ENCODE peak calls at places on chromosomes 3 and 15, in nine cellular contexts. G, K, E, Q, U, P, T, S and I are unnamed samples.

GRCh38 chr3:128480278-128480677 is 12.7 kb downstream of the GATA2 start:
- DNase-seq in G (no peak), K (no peak), E (no peak), Q (no peak), U (no peak), P (peak; percentile 64), T (no peak), S (no peak), I (no peak)

GRCh38 chr3:157920804-157921203 is 185.4 kb downstream of the SHOX2 start:
- DNase-seq in G (peak; percentile 43), K (no peak), E (no peak), Q (no peak), U (no peak), P (no peak), T (no peak), S (no peak), I (peak; percentile 5)

GRCh38 chr15:77002954-77003912 is 8.3 kb downstream of the PSTPIP1 start:
- DNase-seq in G (no peak), K (no peak), E (peak; percentile 69), Q (no peak), U (no peak), P (peak; percentile 45), T (peak; percentile 47), S (no peak), I (no peak)

GRCh38 chr3:124467980-124468902 is 262.0 kb upstream of the UMPS start:
- DNase-seq in G (peak; percentile 65), K (peak; percentile 26), E (no peak), Q (peak; percentile 57), U (peak; percentile 56), P (peak; percentile 27), T (peak; percentile 60), S (peak; percentile 54), I (peak; percentile 69)

GRCh38 chr15:81331600-81331999 is 7.7 kb upstream of the STARD5 start:
- DNase-seq in G (no peak), K (no peak), E (no peak), Q (no peak), U (no peak), P (no peak), T (no peak), S (no peak), I (no peak)

GRCh38 chr3:179463299-179463698 is 12.0 kb upstream of the GNB4 start:
- DNase-seq in G (no peak), K (no peak), E (no peak), Q (no peak), U (no peak), P (no peak), T (no peak), S (no peak), I (no peak)

GRCh38 chr15:100558771-100559254 is 30.1 kb upstream of the CERS3 start:
- DNase-seq in G (no peak), K (no peak), E (no peak), Q (no peak), U (no peak), P (no peak), T (no peak), S (no peak), I (no peak)

GRCh38 chr15:57385923-57386390 is 9.7 kb downstream of the CGNL1 start:
- DNase-seq in G (no peak), K (no peak), E (no peak), Q (no peak), U (no peak), P (no peak), T (no peak), S (no peak), I (no peak)

GRCh38 chr15:31867536-31868442 is 162.5 kb upstream of the CHRNA7 start:
- DNase-seq in G (peak; percentile 63), K (peak; percentile 46), E (peak; percentile 46), Q (peak; percentile 69), U (peak; percentile 13), P (peak; percentile 46), T (peak; percentile 41), S (peak; percentile 72), I (peak; percentile 65)

GRCh38 chr3:136690611-136691010 is 61.6 kb downstream of the STAG1 start:
- DNase-seq in G (no peak), K (no peak), E (no peak), Q (no peak), U (no peak), P (no peak), T (no peak), S (no peak), I (no peak)

GRCh38 chr3:51380601-51381332 is 4.3 kb upstream of the MANF start:
- DNase-seq in G (no peak), K (no peak), E (no peak), Q (no peak), U (no peak), P (no peak), T (no peak), S (no peak), I (no peak)

GRCh38 chr3:177563792-177564191 is 366.5 kb upstream of the TBL1XR1 start:
- DNase-seq in G (no peak), K (no peak), E (no peak), Q (no peak), U (no peak), P (no peak), T (no peak), S (no peak), I (no peak)

GRCh38 chr15:68418611-68419161 is 13.3 kb downstream of the ITGA11 start:
- DNase-seq in G (no peak), K (no peak), E (no peak), Q (no peak), U (peak; percentile 93), P (peak; percentile 59), T (peak; percentile 72), S (no peak), I (no peak)

GRCh38 chr3:150607267-150608065 is 4.3 kb downstream of the SELENOT start:
- DNase-seq in G (peak; percentile 27), K (no peak), E (no peak), Q (peak; percentile 31), U (peak; percentile 26), P (no peak), T (no peak), S (no peak), I (peak; percentile 65)

GRCh38 chr3:39216176-39216790 is 23.9 kb upstream of the XIRP1 start:
- DNase-seq in G (no peak), K (no peak), E (no peak), Q (no peak), U (no peak), P (no peak), T (no peak), S (no peak), I (no peak)

GRCh38 chr3:66394261-66395249 is 106.3 kb downstream of the LRIG1 start:
- DNase-seq in G (no peak), K (no peak), E (no peak), Q (no peak), U (peak; percentile 55), P (no peak), T (no peak), S (no peak), I (no peak)
- H3K27ac ChIP-seq in G (no peak overlapping the region), K (no peak overlapping the region), E (peak overlapping the region; percentile 34), Q (no peak overlapping the region), U (peak overlapping the region; percentile 19), P (no peak overlapping the region), T (no peak overlapping the region), S (peak overlapping the region; percentile 38), I (no peak overlapping the region)

GRCh38 chr3:196440696-196441095 is 8.5 kb upstream of the UBXN7 start:
- DNase-seq in G (no peak), K (no peak), E (no peak), Q (no peak), U (no peak), P (no peak), T (no peak), S (no peak), I (no peak)
- H3K4me1 ChIP-seq in G (no peaks in the 10 kb centered on the region), K (no peaks in the 10 kb centered on the region), E (no peaks in the 10 kb centered on the region), Q (no peaks in the 10 kb centered on the region), U (no peaks in the 10 kb centered on the region), P (no peaks in the 10 kb centered on the region), T (no peaks in the 10 kb centered on the region), S (no peaks in the 10 kb centered on the region), I (peaks cover 8% of the 10 kb centered on the region)

DNA sequence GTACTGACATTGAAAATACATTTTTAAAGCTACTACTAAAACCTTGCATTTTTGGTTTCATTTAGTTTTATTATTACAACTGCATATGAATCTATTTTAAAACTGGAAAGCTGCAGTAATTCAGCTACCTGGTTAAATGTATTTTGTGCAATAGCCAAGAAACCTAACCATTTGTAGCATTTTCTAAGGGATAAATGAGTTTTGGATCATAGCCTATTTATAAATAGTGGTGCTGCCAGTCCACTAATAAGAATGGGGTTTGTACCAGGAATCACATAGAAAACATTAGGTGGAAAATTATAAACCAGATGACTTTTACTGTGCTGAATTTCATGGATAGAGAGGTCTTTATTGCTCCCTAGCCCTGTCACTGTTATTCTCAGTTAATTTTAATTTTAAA is 454.7 kb downstream of the DIPK2A start:
- DNase-seq in G (no peak), K (no peak), E (no peak), Q (no peak), U (no peak), P (no peak), T (no peak), S (no peak), I (no peak)
- H3K27ac ChIP-seq in G (no peak overlapping the region), K (no peak overlapping the region), E (no peak overlapping the region), Q (no peak overlapping the region), U (no peak overlapping the region), P (no peak overlapping the region), T (no peak overlapping the region), S (no peak overlapping the region), I (no peak overlapping the region)

GRCh38 chr15:70566047-70566835 is 197.1 kb downstream of the UACA start:
- DNase-seq in G (no peak), K (no peak), E (no peak), Q (peak; percentile 60), U (peak; percentile 37), P (no peak), T (no peak), S (no peak), I (no peak)

GRCh38 chr15:70569718-70570231 is 193.6 kb downstream of the UACA start:
- DNase-seq in G (no peak), K (peak; percentile 44), E (no peak), Q (no peak), U (peak; percentile 16), P (no peak), T (no peak), S (no peak), I (no peak)

GRCh38 chr15:70573121-70573850 is 190.1 kb downstream of the UACA start:
- DNase-seq in G (no peak), K (no peak), E (no peak), Q (no peak), U (no peak), P (no peak), T (no peak), S (no peak), I (no peak)

GRCh38 chr15:70566989-70567388 is 196.4 kb downstream of the UACA start:
- DNase-seq in G (no peak), K (no peak), E (no peak), Q (no peak), U (no peak), P (no peak), T (no peak), S (no peak), I (no peak)

DNA sequence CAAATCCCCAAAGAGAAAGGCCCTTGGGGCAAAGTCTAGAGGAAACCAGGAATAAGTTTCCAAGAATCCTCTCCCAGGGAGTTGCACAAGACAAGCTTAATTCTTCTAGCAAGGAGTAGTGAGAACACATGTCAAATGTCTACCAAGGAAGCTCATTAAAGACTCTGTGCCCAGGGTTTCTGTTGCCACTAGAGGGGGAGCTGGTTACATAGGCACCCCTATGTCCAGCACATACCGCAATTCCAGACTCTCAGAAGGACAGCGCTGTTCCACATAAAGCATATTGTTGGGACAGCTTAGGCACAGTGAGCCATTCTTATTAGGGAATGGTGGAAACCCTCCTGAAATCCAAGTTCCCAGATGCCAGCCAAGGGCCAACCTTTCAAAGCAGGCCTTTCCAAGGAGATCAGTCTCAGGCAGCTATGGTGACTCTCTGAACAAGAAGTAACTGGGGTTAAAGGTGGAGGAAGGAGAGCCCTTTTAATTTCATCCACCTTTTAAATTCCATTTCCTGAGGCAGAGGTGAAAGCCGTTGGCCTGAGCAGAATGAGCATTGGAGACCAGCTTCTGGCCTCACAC is 194.1 kb downstream of the UACA start:
- DNase-seq in G (no peak), K (peak; percentile 73), E (no peak), Q (peak; percentile 70), U (peak; percentile 62), P (no peak), T (no peak), S (peak; percentile 22), I (peak; percentile 64)
- H3K4me1 ChIP-seq in G (no peaks in the 10 kb centered on the region), K (peaks cover 25% of the 10 kb centered on the region), E (no peaks in the 10 kb centered on the region), Q (peaks cover 10% of the 10 kb centered on the region), U (peaks cover 3% of the 10 kb centered on the region), P (no peaks in the 10 kb centered on the region), T (no peaks in the 10 kb centered on the region), S (no peaks in the 10 kb centered on the region), I (no peaks in the 10 kb centered on the region)